ENCODE peak calls at places on chromosome X, in four cellular contexts. J is GM12878, D is HepG2, X is SK-N-SH. F is an unnamed sample.

GRCh38 chrX:118534716-118535493 is 39.3 kb downstream of the DOCK11 start:
- DNase-seq in J (no peak), D (no peak), X (no peak), F (no peak)

GRCh38 chrX:3548743-3549441 is 164.6 kb downstream of the PRKX start:
- DNase-seq in D (peak; percentile 0), J (no peak), X (peak; percentile 14), F (peak; percentile 58)

GRCh38 chrX:1534321-1535168 is 2.4 kb downstream of the P2RY8 start:
- DNase-seq in D (no peak), J (no peak), X (no peak), F (no peak)

GRCh38 chrX:46324166-46324565 is 221.1 kb downstream of the ZNF674 start:
- DNase-seq in D (no peak), J (no peak), X (no peak), F (no peak)

GRCh38 chrX:43693602-43694406 is 37.7 kb downstream of the MAOA start:
- DNase-seq in J (no peak), D (peak; percentile 89), X (no peak), F (peak; percentile 58)

GRCh38 chrX:123155327-123155726 is 28.8 kb upstream of the GRIA3 start:
- DNase-seq in X (no peak), J (no peak), D (no peak), F (no peak)

GRCh38 chrX:12647230-12647629 is 144.0 kb upstream of the PRPS2 start:
- DNase-seq in X (no peak), D (no peak), J (no peak), F (no peak)

GRCh38 chrX:12825801-12826200 is 34.6 kb downstream of the PRPS2 start:
- DNase-seq in J (no peak), X (no peak), D (no peak), F (no peak)

GRCh38 chrX:118554511-118554910 is 58.9 kb downstream of the DOCK11 start:
- DNase-seq in D (no peak), X (no peak), J (no peak), F (no peak)

GRCh38 chrX:118499295-118499694 is 3.7 kb downstream of the DOCK11 start:
- DNase-seq in X (no peak), J (no peak), D (no peak), F (no peak)

GRCh38 chrX:9064694-9065093 is 30.8 kb upstream of the FAM9B start:
- DNase-seq in J (no peak), X (no peak), D (no peak), F (no peak)

GRCh38 chrX:71606536-71607216 is 11.6 kb downstream of the CXCR3 start:
- DNase-seq in X (no peak), J (no peak), D (no peak), F (no peak)

GRCh38 chrX:39886282-39886681 is 211.5 kb downstream of the BCOR start:
- DNase-seq in X (no peak), J (no peak), D (no peak), F (no peak)

GRCh38 chrX:45400380-45400779 is 199.7 kb upstream of the DIPK2B start:
- DNase-seq in J (no peak), X (no peak), D (no peak), F (no peak)

GRCh38 chrX:125505207-125505606 is 185.5 kb downstream of the TEX13C start:
- DNase-seq in J (no peak), X (no peak), D (no peak), F (no peak)

GRCh38 chrX:65524139-65524538 is 10.4 kb downstream of the LAS1L start:
- DNase-seq in X (no peak), D (no peak), J (no peak), F (no peak)

GRCh38 chrX:153307546-153308175 is 13.9 kb downstream of the PNMA6F start:
- DNase-seq in D (no peak), J (no peak), X (no peak), F (no peak)

GRCh38 chrX:28595346-28595745 is 8.1 kb downstream of the IL1RAPL1 start:
- DNase-seq in J (no peak), X (no peak), D (no peak), F (no peak)

GRCh38 chrX:40197071-40197470 is 99.3 kb upstream of the BCOR start:
- DNase-seq in D (no peak), X (no peak), J (no peak), F (no peak)

DNA sequence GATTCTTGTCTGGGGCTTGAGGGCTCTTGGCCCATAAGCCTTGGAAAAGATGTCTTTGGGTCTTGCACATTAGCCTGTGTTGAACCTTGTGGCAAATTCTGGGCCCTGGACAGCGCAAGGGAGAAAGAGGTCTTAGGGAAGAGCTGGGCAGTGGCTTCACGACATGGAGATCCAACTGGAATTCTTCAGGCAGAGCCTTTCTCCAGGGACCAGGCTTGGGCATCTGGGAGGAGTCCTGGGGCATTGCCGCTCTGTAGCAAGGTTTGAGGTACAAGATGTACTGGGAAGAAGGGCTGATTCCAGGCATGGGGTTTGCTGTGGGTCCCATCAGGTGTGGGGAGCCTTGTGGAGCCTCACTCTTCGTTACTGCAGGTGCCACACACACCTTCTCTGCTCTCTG is 104.0 kb upstream of the ACTRT1 start:
- DNase-seq in D (no peak), J (no peak), X (no peak), F (no peak)
- TF ChIP-seq PBX3 in D (no peak), J (no peak), X (no peak), F (no peak)

DNA sequence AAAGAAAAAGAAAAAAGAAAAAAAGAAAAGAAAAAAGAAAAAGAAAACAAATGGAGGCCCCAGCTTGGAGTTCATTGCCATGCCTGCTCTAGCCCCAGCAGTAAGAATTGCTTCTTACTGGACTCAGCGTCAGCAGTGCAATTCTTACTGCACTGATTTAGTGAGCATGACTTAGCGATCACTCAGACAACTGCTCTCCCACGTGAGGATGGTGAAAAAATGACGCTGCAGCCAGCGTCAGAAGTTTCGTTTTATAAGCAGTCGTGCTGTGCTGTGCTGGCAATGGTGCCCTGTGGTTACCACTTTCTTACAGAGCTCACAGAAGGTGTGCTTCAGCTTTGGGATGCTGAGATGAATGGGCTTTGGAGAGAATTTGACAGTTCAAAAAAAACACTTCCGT is 68.3 kb upstream of the DDX3X start:
- DNase-seq in X (no peak), J (no peak), D (no peak), F (no peak)
- TF ChIP-seq PBX3 in X (no peak), J (no peak), D (no peak), F (no peak)

GRCh38 chrX:49310371-49310770 is 6.9 kb downstream of the GAGE10 start:
- DNase-seq in D (no peak), X (no peak), J (no peak), F (no peak)

GRCh38 chrX:49303346-49303745 is at the start of gene GAGE10:
- DNase-seq in X (no peak), J (no peak), D (no peak), F (no peak)

GRCh38 chrX:49309401-49309981 is 6.0 kb downstream of the GAGE10 start:
- DNase-seq in D (no peak), J (no peak), X (no peak), F (no peak)

GRCh38 chrX:49308604-49309269 is 5.3 kb downstream of the GAGE10 start:
- DNase-seq in J (no peak), D (no peak), X (no peak), F (no peak)
- TF ChIP-seq PBX3 in J (no peak), D (no peak), X (no peak), F (no peak)

GRCh38 chrX:130877892-130878321 is 25.1 kb downstream of the ENOX2 start:
- DNase-seq in D (no peak), J (no peak), X (no peak), F (no peak)

GRCh38 chrX:130884627-130885026 is 18.4 kb downstream of the ENOX2 start:
- DNase-seq in J (no peak), X (no peak), D (no peak), F (no peak)

GRCh38 chrX:130874751-130875150 is 28.3 kb downstream of the ENOX2 start:
- DNase-seq in X (no peak), J (no peak), D (no peak), F (no peak)

DNA sequence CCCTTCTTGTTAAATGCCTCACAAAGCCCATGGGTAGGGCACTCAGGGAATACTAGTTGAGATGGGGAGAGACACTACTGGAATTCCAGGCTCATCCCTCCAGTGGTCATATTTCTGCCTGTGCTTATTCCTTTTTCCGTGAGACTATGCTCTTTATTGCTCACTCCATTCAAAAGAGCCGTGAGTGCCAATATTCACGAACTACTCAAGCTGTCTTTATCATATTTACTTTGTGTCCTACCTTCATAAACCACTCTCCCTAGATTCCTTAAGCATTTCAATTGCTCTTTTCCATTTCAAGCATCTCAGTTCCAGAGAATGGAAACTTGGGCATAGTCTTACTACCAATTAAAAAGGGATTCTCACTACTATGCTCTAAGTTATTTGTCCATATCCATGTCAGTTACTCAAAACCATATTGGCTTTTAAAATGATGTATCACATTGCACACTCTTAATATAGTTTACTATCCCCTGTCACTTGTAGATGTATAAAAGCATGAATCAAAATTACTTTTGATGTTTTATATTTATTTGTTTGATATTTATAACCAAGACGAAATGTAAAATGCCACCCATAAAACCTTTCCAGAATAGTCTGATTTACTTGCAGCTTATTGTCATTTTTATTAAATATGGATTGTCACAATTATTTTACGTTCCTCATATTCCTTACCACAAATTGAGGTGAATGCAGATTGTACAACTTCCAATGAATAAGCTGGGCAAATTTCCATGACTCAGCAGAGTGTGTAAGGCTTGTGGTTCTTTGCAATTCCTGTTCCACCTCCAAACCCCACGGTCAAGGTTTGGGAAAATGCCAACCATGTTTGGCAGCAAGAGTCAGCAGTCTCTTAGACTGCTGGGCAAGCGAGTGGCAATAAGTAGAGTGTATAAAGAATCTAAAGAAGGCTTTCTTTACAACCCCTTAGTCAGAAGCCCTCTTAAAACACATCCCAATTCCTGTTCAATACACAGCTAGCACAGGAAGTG is 24.4 kb downstream of the ENOX2 start:
- DNase-seq in D (no peak), X (no peak), J (no peak), F (peak; percentile 37)
- TF ChIP-seq PBX3 in D (no peak), X (no peak), J (no peak), F (no peak)

F was measured in A549.